ENCODE peak calls at places on chromosomes 4 and X, in four cellular contexts. C is fibroblast of lung, X is PC-3, J is HCT116. Q is an unnamed sample.

GRCh38 chr4:170423137-170423536 is 333.4 kb upstream of the AADAT start:
- DNase-seq in C (peak), X (peak), J (no peak), Q (no peak)

GRCh38 chr4:153111426-153112070 is 92.7 kb upstream of the TRIM2 start:
- DNase-seq in C (no peak), X (no peak), J (no peak), Q (no peak)

GRCh38 chr4:186137193-186137792 is 32.8 kb downstream of the FAM149A start:
- DNase-seq in C (peak), X (peak), J (peak), Q (no peak)

GRCh38 chrX:71917621-71918341 is 7.1 kb downstream of the NHSL2 start:
- DNase-seq in C (peak), X (peak), J (no peak), Q (no peak)

GRCh38 chr4:40550900-40551546 is 78.6 kb downstream of the RBM47 start:
- DNase-seq in C (peak), X (peak), J (peak), Q (no peak)

GRCh38 chrX:128518508-128518907 is 466.3 kb upstream of the ACTRT1 start:
- DNase-seq in C (no peak), X (peak), J (no peak), Q (no peak)

GRCh38 chrX:23883737-23884354 is 23.9 kb downstream of the APOO start:
- DNase-seq in C (peak), X (peak), J (peak), Q (no peak)

GRCh38 chr4:121070696-121071639 is 1.4 kb downstream of the NDNF start:
- DNase-seq in C (peak), X (no peak), J (no peak), Q (peak)

GRCh38 chr4:10942166-10942565 is 257.6 kb upstream of the CLNK start:
- DNase-seq in C (peak), X (no peak), J (no peak), Q (no peak)

GRCh38 chr4:141056473-141056872 is 76.8 kb downstream of the RNF150 start:
- DNase-seq in C (peak), X (no peak), J (no peak), Q (no peak)

GRCh38 chr4:84470204-84470785 is 28.8 kb downstream of the NKX6-1 start:
- DNase-seq in C (no peak), X (no peak), J (no peak), Q (no peak)

GRCh38 chr4:17115546-17115945 is 217.1 kb upstream of the LDB2 start:
- DNase-seq in C (no peak), X (no peak), J (no peak), Q (no peak)

GRCh38 chr4:123832173-123833026 is 435.8 kb downstream of the SPRY1 start:
- DNase-seq in C (peak), X (peak), J (no peak), Q (no peak)

GRCh38 chr4:164012396-164013027 is 518.0 kb downstream of the TMA16 start:
- DNase-seq in C (peak), X (peak), J (peak), Q (peak)

GRCh38 chrX:24494544-24495113 is 29.5 kb downstream of the PDK3 start:
- DNase-seq in C (peak), X (peak), J (no peak), Q (no peak)

GRCh38 chrX:75781618-75782017 is 3.4 kb downstream of the MAGEE2 start:
- DNase-seq in C (no peak), X (no peak), J (no peak), Q (no peak)

GRCh38 chr4:114087596-114088230 is 108.3 kb upstream of the ARSJ start:
- DNase-seq in C (peak), X (no peak), J (no peak), Q (no peak)

GRCh38 chrX:136767104-136767941 is 13.4 kb downstream of the ARHGEF6 start:
- DNase-seq in C (peak), X (peak), J (no peak), Q (peak)

GRCh38 chr4:32161382-32161781 is 1441.2 kb downstream of the PCDH7 start:
- DNase-seq in C (peak), X (peak), J (no peak), Q (no peak)

GRCh38 chr4:39516407-39516966 is 10.8 kb downstream of the UGDH start:
- DNase-seq in C (no peak), X (no peak), J (no peak), Q (no peak)

GRCh38 chr4:156419080-156419638 is 465.5 kb upstream of the CTSO start:
- DNase-seq in C (no peak), X (no peak), J (no peak), Q (no peak)

GRCh38 chrX:16606142-16606720 is 43.7 kb upstream of the S100G start:
- DNase-seq in C (peak), X (no peak), J (no peak), Q (no peak)

GRCh38 chrX:41922125-41922521 is 1.2 kb downstream of the CASK start:
- DNase-seq in C (peak), X (peak), J (no peak), Q (no peak)

GRCh38 chr4:125283702-125284279 is 31.0 kb upstream of the FAT4 start:
- DNase-seq in C (peak), X (peak), J (peak), Q (no peak)

GRCh38 chr4:123990310-123990709 is 593.7 kb downstream of the SPRY1 start:
- DNase-seq in C (no peak), X (no peak), J (no peak), Q (no peak)

GRCh38 chrX:20267924-20268701 is 1.4 kb upstream of the RPS6KA3 start:
- DNase-seq in C (peak), X (no peak), J (no peak), Q (peak)

GRCh38 chrX:136159615-136160025 is 12.3 kb downstream of the FHL1 start:
- DNase-seq in C (no peak), X (peak), J (no peak), Q (no peak)

GRCh38 chr4:142846729-142847606 is 867 bp upstream of the INPP4B start:
- DNase-seq in C (peak), X (peak), J (peak), Q (peak)

GRCh38 chr4:70721747-70722146 is at the start of gene RUFY3:
- DNase-seq in C (peak), X (no peak), J (no peak), Q (no peak)

GRCh38 chrX:91435465-91435864 is 826 bp downstream of the PABPC5 start:
- DNase-seq in C (peak), X (no peak), J (no peak), Q (no peak)

GRCh38 chrX:7801706-7802105 is 41.3 kb upstream of the VCX start:
- DNase-seq in C (no peak), X (no peak), J (no peak), Q (no peak)

GRCh38 chr4:2257361-2258001 is 4.4 kb downstream of the MXD4 start:
- DNase-seq in C (no peak), X (no peak), J (no peak), Q (peak)

GRCh38 chr4:107853444-107854325 is 29.0 kb downstream of the SGMS2 start:
- DNase-seq in C (peak), X (peak), J (peak), Q (no peak)
- H3K4me2 ChIP-seq in C (no peak), X (peak), J (peak), Q (no peak)

DNA sequence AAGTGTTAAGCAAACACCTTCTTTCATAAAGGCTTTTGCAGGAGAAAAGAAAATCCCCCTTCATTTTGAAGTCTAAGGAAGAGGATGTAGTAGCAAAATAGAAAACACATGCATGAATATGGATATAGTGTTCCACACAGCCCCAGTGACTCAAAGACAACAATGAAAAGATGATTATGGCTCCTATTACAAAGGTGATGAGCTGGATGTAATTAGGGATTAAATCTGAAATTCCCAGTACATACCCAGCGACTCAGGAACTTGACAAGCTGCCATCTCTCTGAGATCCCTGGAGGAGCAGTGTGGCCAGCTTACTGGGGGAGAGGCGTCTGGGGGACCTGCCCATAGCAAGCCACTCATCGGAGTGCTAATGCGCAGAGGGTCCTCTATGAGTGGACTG is 42.8 kb upstream of the MGST2 start:
- DNase-seq in C (no peak), X (no peak), J (no peak), Q (no peak)
- H3K4me2 ChIP-seq in C (no peak), X (no peak), J (no peak), Q (no peak)

GRCh38 chr4:83361416-83362196 is 27.0 kb upstream of the HPSE start:
- DNase-seq in C (peak), X (no peak), J (no peak), Q (no peak)
- H3K4me2 ChIP-seq in C (no peak), X (no peak), J (no peak), Q (peak)

DNA sequence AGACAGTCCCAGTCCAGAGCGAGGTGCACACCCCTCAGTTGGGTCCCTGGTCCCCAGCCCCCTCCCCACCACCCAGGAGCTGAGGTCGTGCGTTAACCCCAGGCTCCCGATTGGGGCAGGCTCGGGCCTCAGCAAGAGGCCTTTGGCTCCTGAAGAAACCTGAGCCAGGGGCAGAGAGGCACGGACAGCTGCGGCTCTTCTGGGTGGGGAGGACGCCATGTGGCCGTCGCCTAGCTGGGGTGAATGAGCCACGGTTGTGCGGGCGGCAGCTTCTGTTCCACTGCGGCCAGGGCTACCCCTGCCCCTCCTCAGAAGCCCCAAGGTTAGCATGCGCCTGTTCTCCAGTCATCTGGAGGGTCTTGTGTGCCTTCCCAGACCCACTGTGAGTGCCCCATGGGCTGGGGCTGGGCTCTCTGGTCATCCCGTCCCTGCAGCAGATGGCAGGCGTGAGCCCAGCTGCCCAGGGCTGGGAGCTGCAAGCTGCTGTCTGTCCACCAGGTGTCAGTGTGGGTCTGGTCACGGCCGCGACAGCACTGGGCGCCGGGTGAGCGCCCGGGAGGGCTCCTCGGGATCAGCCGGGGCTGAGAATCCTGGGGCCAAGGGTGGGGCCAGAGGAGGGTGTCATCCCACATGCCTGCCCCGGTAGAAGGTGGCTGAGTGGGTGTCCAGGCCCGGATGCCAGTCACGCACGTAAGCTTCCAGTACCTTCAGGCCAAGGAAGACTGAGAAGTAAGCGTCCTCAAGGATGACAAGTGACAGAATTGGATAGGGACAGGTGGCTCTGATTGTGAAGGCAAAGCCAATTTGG is 21.9 kb downstream of the ATP2B3 start:
- DNase-seq in C (peak), X (peak), J (peak), Q (peak)
- H3K4me2 ChIP-seq in C (no peak), X (peak), J (peak), Q (no peak)